ENCODE peak calls at places on chromosomes 3 and 15, in eight cellular contexts. D is ovary, M is NCI-H1694, J is GM23248, K is LHCN-M2, I is iPS-NIHi11, H is MCF 10A, U is COLO829. F is an unnamed sample.

GRCh38 chr3:180678231-180678630 is 1.1 kb downstream of the CCDC39 start:
- DNase-seq in H (no peak), U (no peak), M (no peak), I (no peak), J (no peak), D (no peak), K (no peak), F (no peak)

GRCh38 chr3:7876741-7877297 is 624.8 kb upstream of the LMCD1 start:
- DNase-seq in I (no peak), J (no peak), H (no peak), K (no peak), D (no peak), M (no peak), U (peak; percentile 49), F (peak; percentile 90)

GRCh38 chr15:98881526-98882517 is 125.8 kb downstream of the PGPEP1L start:
- DNase-seq in K (peak; percentile 77), U (peak; percentile 71), H (peak; percentile 75), J (peak; percentile 79), I (peak; percentile 50), M (peak; percentile 17), D (no peak), F (peak; percentile 76)

GRCh38 chr3:142115927-142116668 is 33.2 kb downstream of the TFDP2 start:
- DNase-seq in K (no peak), H (peak; percentile 29), J (no peak), I (no peak), D (no peak), M (no peak), U (no peak), F (no peak)

GRCh38 chr15:91490211-91490610 is 363.3 kb upstream of the SLCO3A1 start:
- DNase-seq in K (no peak), U (no peak), D (no peak), I (no peak), H (no peak), M (no peak), J (no peak), F (no peak)

GRCh38 chr3:177905173-177905894 is 630.9 kb upstream of the KCNMB2 start:
- DNase-seq in D (no peak), M (no peak), U (no peak), J (peak; percentile 76), H (peak; percentile 55), I (peak; percentile 11), K (peak; percentile 93), F (no peak)

GRCh38 chr3:48989796-48990635 is at the start of gene P4HTM:
- DNase-seq in J (peak; percentile 97), U (peak; percentile 32), H (peak; percentile 82), K (peak; percentile 90), M (no peak), I (peak; percentile 82), D (peak; percentile 95), F (peak; percentile 87)

GRCh38 chr3:22887664-22888291 is 315.3 kb upstream of the UBE2E2 start:
- DNase-seq in M (no peak), D (no peak), I (peak; percentile 29), H (peak; percentile 56), K (peak; percentile 11), U (no peak), J (peak; percentile 61), F (peak; percentile 55)

GRCh38 chr15:50415752-50416404 is 8.3 kb upstream of the USP8 start:
- DNase-seq in H (no peak), M (no peak), K (peak; percentile 16), I (peak; percentile 22), D (no peak), J (no peak), U (no peak), F (no peak)

GRCh38 chr3:133943639-133944131 is 48.0 kb upstream of the RAB6B start:
- DNase-seq in K (peak; percentile 80), M (no peak), J (peak; percentile 95), H (peak; percentile 92), I (no peak), U (peak; percentile 79), D (peak; percentile 19), F (peak; percentile 70)

GRCh38 chr3:67437789-67438188 is 216.6 kb downstream of the SUCLG2 start:
- DNase-seq in M (no peak), U (no peak), H (no peak), D (no peak), K (no peak), J (no peak), I (no peak), F (no peak)

GRCh38 chr3:100560426-100560825 is 49.0 kb upstream of the ADGRG7 start:
- DNase-seq in M (no peak), J (no peak), U (no peak), I (no peak), H (no peak), K (peak; percentile 20), D (no peak), F (no peak)

GRCh38 chr3:120093923-120094775 is at the start of gene GSK3B:
- DNase-seq in J (peak; percentile 88), K (no peak), H (peak; percentile 100), D (peak; percentile 100), I (peak; percentile 85), M (no peak), U (no peak), F (peak; percentile 100)

F was measured in Kasumi-1.